ENCODE peak calls at places on chromosome 14, in ten cellular contexts. B, Z, I, M, F, A, Y, N, G and U are unnamed samples.

GRCh38 chr14:57295261-57295660 is 26.5 kb downstream of the AP5M1 start:
- DNase-seq in Y (no peak), I (no peak), G (no peak), Z (no peak), B (no peak), N (no peak), A (no peak), M (no peak), F (no peak), U (no peak)

GRCh38 chr14:102527255-102528232 is 18.0 kb upstream of the ANKRD9 start:
- DNase-seq in B (peak; percentile 53), Z (peak; percentile 86), M (no peak), F (no peak), Y (peak; percentile 69), I (no peak), N (no peak), A (no peak), G (peak; percentile 47), U (no peak)

GRCh38 chr14:51448831-51449665 is 202.7 kb upstream of the FRMD6 start:
- DNase-seq in I (peak; percentile 69), M (no peak), Z (no peak), N (peak; percentile 52), F (no peak), G (no peak), Y (no peak), A (peak; percentile 85), B (peak; percentile 78), U (no peak)

GRCh38 chr14:79576434-79576833 is 634.9 kb downstream of the DIO2 start:
- DNase-seq in Y (no peak), N (peak; percentile 51), G (no peak), M (no peak), I (no peak), A (no peak), F (no peak), Z (no peak), B (no peak), U (no peak)

GRCh38 chr14:68719634-68720384 is 73.1 kb downstream of the ZFP36L1 start:
- DNase-seq in G (no peak), F (no peak), A (no peak), Z (no peak), M (no peak), B (no peak), Y (no peak), I (no peak), N (no peak), U (no peak)

GRCh38 chr14:95023886-95024285 is 133.4 kb downstream of the DICER1 start:
- DNase-seq in A (peak; percentile 22), Z (no peak), M (no peak), F (no peak), I (no peak), G (no peak), N (no peak), B (no peak), Y (no peak), U (no peak)

GRCh38 chr14:68530443-68530842 is 262.4 kb downstream of the ZFP36L1 start:
- DNase-seq in I (no peak), F (no peak), A (no peak), B (no peak), N (no peak), Z (no peak), Y (no peak), M (no peak), G (no peak), U (no peak)

GRCh38 chr14:73710737-73711136 is 3.4 kb downstream of the PNMA1 start:
- DNase-seq in A (no peak), Z (no peak), N (no peak), G (no peak), B (no peak), M (no peak), I (no peak), F (no peak), Y (no peak), U (no peak)

GRCh38 chr14:30283822-30284446 is 275.0 kb upstream of the G2E3 start:
- DNase-seq in I (no peak), G (peak; percentile 68), F (no peak), Z (no peak), M (no peak), A (no peak), Y (no peak), B (peak; percentile 41), N (peak; percentile 83), U (peak; percentile 18)

GRCh38 chr14:50335989-50336391 is 23.9 kb downstream of the DMAC2L start:
- DNase-seq in A (no peak), I (no peak), Z (no peak), F (no peak), G (no peak), Y (no peak), B (no peak), M (no peak), N (peak; percentile 69), U (peak; percentile 33)

GRCh38 chr14:74763803-74764531 is 851 bp downstream of the YLPM1 start:
- DNase-seq in M (no peak), F (no peak), Z (no peak), Y (no peak), A (no peak), N (peak; percentile 31), G (peak; percentile 3), B (peak; percentile 7), I (no peak), U (peak; percentile 15)

GRCh38 chr14:44453433-44454171 is 53.5 kb downstream of the FSCB start:
- DNase-seq in Z (no peak), Y (no peak), I (no peak), A (no peak), F (no peak), G (no peak), B (no peak), N (no peak), M (no peak), U (no peak)

GRCh38 chr14:63470877-63471565 is 72.2 kb downstream of the PPP2R5E start:
- DNase-seq in F (no peak), M (no peak), B (peak; percentile 70), Z (no peak), N (peak; percentile 84), A (peak; percentile 27), I (no peak), Y (no peak), G (no peak), U (peak; percentile 45)

GRCh38 chr14:79511146-79511545 is 700.2 kb downstream of the DIO2 start:
- DNase-seq in F (no peak), N (peak; percentile 59), A (no peak), I (no peak), B (no peak), G (no peak), Z (no peak), Y (no peak), M (no peak), U (no peak)

DNA sequence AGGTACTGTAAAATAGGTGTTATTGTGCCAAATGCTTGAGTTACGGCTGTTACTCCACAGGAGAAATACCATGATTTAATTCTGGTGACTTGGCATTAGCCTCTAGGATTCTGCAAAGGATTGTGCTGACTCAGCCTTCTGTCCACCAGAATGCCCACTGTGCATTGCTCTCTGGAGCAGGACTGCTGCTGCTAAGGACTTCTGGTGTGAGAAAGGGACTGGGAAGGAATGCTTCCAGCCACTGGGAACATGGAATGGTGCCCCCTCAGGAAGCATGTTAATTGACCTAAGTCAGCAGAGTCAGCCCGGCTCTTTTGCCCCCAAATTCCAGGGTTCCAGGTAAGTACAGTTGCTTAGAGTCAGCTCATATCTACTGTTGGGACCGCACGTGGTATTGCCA is 32.8 kb downstream of the ZFHX2 start:
- DNase-seq in B (no peak), I (no peak), F (no peak), M (no peak), A (no peak), N (peak; percentile 25), G (no peak), Y (no peak), Z (no peak), U (no peak)
- TF ChIP-seq CTCF in B (no peak), I (no peak), F (no peak), M (no peak), A (no peak), N (no peak), G (no peak), Y (no peak), Z (no peak), U (no peak)

DNA sequence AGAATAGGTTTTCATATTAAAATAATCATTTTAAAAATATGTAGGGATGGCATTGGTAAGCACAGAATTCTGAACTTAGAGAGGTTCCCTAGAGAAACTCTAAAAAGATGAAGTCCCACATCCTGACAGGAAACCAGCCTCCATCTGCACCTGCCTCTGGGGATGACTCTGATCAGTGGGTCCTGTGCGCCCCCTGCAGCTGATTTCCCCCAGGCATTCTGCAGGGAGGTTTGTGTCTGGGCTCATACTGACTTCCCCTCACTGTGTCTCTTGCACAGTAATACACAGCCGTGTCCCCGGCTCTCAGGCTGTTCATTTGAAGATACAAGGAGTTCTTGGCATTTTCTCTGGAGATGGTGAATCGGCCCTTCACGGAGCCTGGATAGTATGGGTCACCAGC is 602.9 kb downstream of the TMEM121 start:
- DNase-seq in I (no peak), M (no peak), F (no peak), A (no peak), N (no peak), Z (no peak), Y (no peak), G (no peak), B (no peak), U (no peak)
- TF ChIP-seq CTCF in I (no peak), M (no peak), F (no peak), A (no peak), N (no peak), Z (no peak), Y (peak; percentile 12), G (no peak), B (no peak), U (no peak)

GRCh38 chr14:69839017-69839416 is 40.2 kb upstream of the SMOC1 start:
- DNase-seq in I (no peak), A (no peak), N (no peak), Y (no peak), F (no peak), G (no peak), Z (no peak), B (no peak), M (no peak), U (no peak)
- TF ChIP-seq CTCF in I (no peak), A (no peak), N (no peak), Y (no peak), F (no peak), G (no peak), Z (no peak), B (no peak), M (no peak), U (no peak)

GRCh38 chr14:20346713-20347112 is 3.3 kb downstream of the PARP2 start:
- DNase-seq in B (no peak), G (no peak), F (no peak), I (no peak), Y (no peak), N (no peak), Z (no peak), A (no peak), M (no peak), U (no peak)

GRCh38 chr14:20350280-20350679 is 6.8 kb downstream of the PARP2 start:
- DNase-seq in F (no peak), Z (no peak), M (no peak), I (no peak), Y (no peak), B (peak; percentile 21), G (no peak), N (no peak), A (no peak), U (no peak)

GRCh38 chr14:20345366-20345765 is 1.9 kb downstream of the PARP2 start:
- DNase-seq in A (no peak), N (no peak), G (no peak), Y (no peak), M (no peak), I (no peak), Z (no peak), F (no peak), B (no peak), U (no peak)

GRCh38 chr14:20347747-20348146 is 4.3 kb downstream of the PARP2 start:
- DNase-seq in I (no peak), Y (no peak), G (no peak), B (no peak), Z (no peak), M (no peak), F (no peak), N (no peak), A (no peak), U (no peak)

GRCh38 chr14:20350860-20351259 is 7.4 kb downstream of the PARP2 start:
- DNase-seq in Z (no peak), N (peak; percentile 62), F (no peak), I (no peak), B (peak; percentile 32), M (no peak), G (no peak), A (no peak), Y (no peak), U (no peak)
- TF ChIP-seq CTCF in Z (no peak), N (peak; percentile 63), F (no peak), I (peak; percentile 24), B (peak; percentile 66), M (peak; percentile 13), G (no peak), A (peak; percentile 2), Y (no peak), U (no peak)